ENCODE peak calls at places on chromosomes 1 and 21, in four cellular contexts. R is neural progenitor cell, O is AG04450, V is PC-9. I is an unnamed sample.

GRCh38 chr1:39646232-39647081 is 7.0 kb upstream of the HEYL start:
- DNase-seq in O (peak; percentile 48), V (no peak), R (peak; percentile 71), I (no peak)

GRCh38 chr1:70486676-70487470 is 75.8 kb downstream of the CTH start:
- DNase-seq in R (no peak), V (no peak), O (peak; percentile 81), I (no peak)

GRCh38 chr1:177256153-177256814 is 85.5 kb downstream of the BRINP2 start:
- DNase-seq in R (peak; percentile 82), O (peak; percentile 42), V (peak; percentile 1), I (no peak)

GRCh38 chr1:37808369-37809319 is 636 bp upstream of the YRDC start:
- DNase-seq in O (no peak), R (peak; percentile 63), V (peak; percentile 87), I (no peak)

GRCh38 chr1:180577361-180577760 is 18.6 kb downstream of the OVAAL start:
- DNase-seq in V (no peak), O (no peak), R (no peak), I (no peak)

GRCh38 chr1:71080178-71080781 is 555 bp downstream of the ZRANB2 start:
- DNase-seq in R (peak; percentile 21), V (no peak), O (no peak), I (no peak)

GRCh38 chr1:117534995-117535467 is 70.8 kb upstream of the TENT5C start:
- DNase-seq in R (peak; percentile 88), O (peak; percentile 29), V (peak; percentile 33), I (peak; percentile 35)

GRCh38 chr1:240457203-240457602 is 154.8 kb downstream of the GREM2 start:
- DNase-seq in R (no peak), V (no peak), O (no peak), I (no peak)

GRCh38 chr1:160724445-160725242 is 13.0 kb upstream of the CD48 start:
- DNase-seq in R (no peak), V (no peak), O (no peak), I (no peak)

GRCh38 chr21:45512626-45513002 is 29.6 kb downstream of the SLC19A1 start:
- DNase-seq in R (no peak), O (no peak), V (no peak), I (no peak)

GRCh38 chr1:25684216-25684965 is 67.8 kb downstream of the MAN1C1 start:
- DNase-seq in V (no peak), R (no peak), O (no peak), I (no peak)

GRCh38 chr1:43286533-43286932 is 1.2 kb upstream of the C1orf210 start:
- DNase-seq in V (no peak), O (no peak), R (no peak), I (no peak)

GRCh38 chr1:202143011-202143767 is 1.3 kb downstream of the ARL8A start:
- DNase-seq in V (peak; percentile 55), R (no peak), O (no peak), I (no peak)

GRCh38 chr1:31576201-31576669 is at the start of gene TINAGL1:
- DNase-seq in R (peak; percentile 52), V (peak; percentile 89), O (no peak), I (peak; percentile 77)

GRCh38 chr1:219325368-219325742 is 151.7 kb downstream of the LYPLAL1 start:
- DNase-seq in O (no peak), R (no peak), V (no peak), I (no peak)

GRCh38 chr1:51328926-51329325 is 1.4 kb downstream of the TTC39A start:
- DNase-seq in V (no peak), R (no peak), O (no peak), I (no peak)
- H3K27ac ChIP-seq in V (no peak overlapping the region), R (no peak overlapping the region), O (no peak overlapping the region), I (no peak overlapping the region)

DNA sequence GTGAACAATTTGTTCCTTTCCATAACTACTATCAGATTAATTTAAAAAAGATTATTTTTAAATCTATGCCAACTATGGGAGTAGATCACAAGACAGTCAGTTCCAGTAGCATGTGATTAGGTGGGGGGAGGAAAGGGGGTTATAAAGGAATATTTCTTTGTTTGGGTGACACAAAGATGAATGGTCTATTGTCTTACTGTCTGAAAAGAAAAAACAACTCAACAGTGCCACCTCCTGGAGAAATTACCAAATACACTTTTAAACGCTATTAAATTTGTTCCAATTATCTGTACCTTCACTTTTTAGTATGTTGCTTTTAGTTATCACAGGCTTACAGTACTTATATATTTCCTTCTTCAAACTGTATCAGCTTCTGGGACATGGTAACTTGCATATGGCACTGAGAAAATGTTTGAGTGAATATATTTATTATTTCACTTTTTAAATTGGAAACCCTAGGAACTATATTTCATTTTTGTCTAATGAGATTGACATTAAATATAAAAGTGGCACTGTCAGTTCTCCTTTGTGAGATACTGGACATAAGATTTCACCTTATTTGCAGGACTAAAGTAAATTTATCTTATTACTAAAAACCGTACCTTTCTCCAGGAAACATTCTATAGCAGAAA is 1.7 kb upstream of the SORT1 start:
- DNase-seq in O (peak; percentile 23), R (peak; percentile 65), V (no peak), I (peak; percentile 56)
- H3K27ac ChIP-seq in O (no peak overlapping the region), R (no peak overlapping the region), V (no peak overlapping the region), I (no peak overlapping the region)

GRCh38 chr1:110617589-110617988 is 11.4 kb upstream of the KCNA2 start:
- DNase-seq in V (no peak), O (no peak), R (no peak), I (no peak)

GRCh38 chr1:110620250-110620615 is 14.1 kb upstream of the KCNA2 start:
- DNase-seq in R (no peak), O (no peak), V (no peak), I (no peak)

GRCh38 chr1:110618668-110619067 is 12.5 kb upstream of the KCNA2 start:
- DNase-seq in R (no peak), V (no peak), O (no peak), I (no peak)

GRCh38 chr1:110620686-110621085 is 14.5 kb upstream of the KCNA2 start:
- DNase-seq in V (no peak), O (no peak), R (no peak), I (no peak)

DNA sequence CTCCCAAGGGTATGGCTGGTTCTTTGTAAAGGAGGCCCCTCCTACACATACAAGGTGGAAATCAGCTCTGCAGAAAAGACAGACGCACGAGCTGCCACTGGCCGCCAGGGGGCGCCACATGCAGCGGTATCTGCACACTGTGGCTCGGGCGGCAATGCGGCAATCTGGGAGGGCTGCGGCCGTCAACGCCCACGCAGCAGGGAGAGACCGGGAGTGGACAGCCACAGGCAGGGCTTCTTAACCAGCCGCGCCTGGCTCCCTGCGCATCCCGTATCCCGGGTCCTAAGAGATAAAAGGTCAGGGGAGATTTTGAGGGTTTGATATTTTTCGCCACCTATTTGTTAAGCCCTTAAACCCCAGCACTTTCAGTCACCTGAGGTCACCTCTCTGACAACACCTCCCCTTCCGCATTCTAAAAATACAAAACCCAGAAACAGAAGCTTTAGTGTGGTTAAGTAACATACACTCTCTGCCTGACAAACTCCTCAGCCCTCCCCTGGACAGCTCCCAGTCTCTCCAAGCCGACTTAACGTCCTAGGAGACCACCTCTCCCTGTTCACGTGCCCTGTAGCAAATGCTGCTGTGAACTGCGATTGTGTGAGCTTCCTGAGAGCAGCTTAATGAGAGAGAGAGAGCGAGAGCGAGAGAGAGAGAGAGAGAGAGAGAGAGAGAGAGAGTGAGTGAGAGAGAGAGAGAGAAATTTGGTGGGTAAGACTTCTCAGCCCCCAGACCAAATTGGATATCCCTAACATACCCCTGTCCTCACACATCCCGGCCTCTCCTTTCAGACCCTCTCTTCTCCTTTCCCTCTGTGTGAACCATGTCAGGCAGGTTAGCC is 13.5 kb upstream of the KCNA2 start:
- DNase-seq in V (peak; percentile 82), O (peak; percentile 8), R (peak; percentile 95), I (peak; percentile 63)
- H3K27ac ChIP-seq in V (no peak overlapping the region), O (no peak overlapping the region), R (no peak overlapping the region), I (no peak overlapping the region)

GRCh38 chr1:200306954-200307754 is 102.7 kb downstream of the ZNF281 start:
- DNase-seq in V (peak; percentile 17), R (peak; percentile 49), O (no peak), I (peak; percentile 33)
- H3K27ac ChIP-seq in V (no peak overlapping the region), R (no peak overlapping the region), O (no peak overlapping the region), I (no peak overlapping the region)

I was measured in HCT116.